ENCODE peak calls at places on chromosomes 12 and 14, in nine cellular contexts. X is psoas muscle; W is heart left ventricle; F is ovary; P is A549; S is effector memory CD4-positive, alpha-beta T cell; G is upper lobe of right lung; C is OCI-LY7; M is neural progenitor cell. K is an unnamed sample. For H3K4me1, the result is how much of the 10 kb centered on the place peaks cover.

GRCh38 chr14:63705561-63706070 is 22.2 kb downstream of the SGPP1 start:
- DNase-seq in X (no peak), W (no peak), F (no peak), P (no peak), S (no peak), G (no peak), C (peak), M (no peak), K (no peak)

GRCh38 chr12:66900616-66901015 is 221.7 kb upstream of the GRIP1 start:
- DNase-seq in X (no peak), W (no peak), F (no peak), P (no peak), S (no peak), G (no peak), C (no peak), M (no peak), K (no peak)

GRCh38 chr14:42057176-42057575 is 450.5 kb downstream of the LRFN5 start:
- DNase-seq in X (no peak), W (no peak), F (no peak), P (no peak), S (no peak), G (no peak), C (no peak), M (no peak), K (no peak)

GRCh38 chr14:56580317-56580711 is 716 bp downstream of the TMEM260 start:
- DNase-seq in X (no peak), W (no peak), F (no peak), P (no peak), S (no peak), G (no peak), C (no peak), M (no peak), K (no peak)

GRCh38 chr14:99803106-99803437 is 9.9 kb downstream of the EML1 start:
- DNase-seq in X (no peak), W (no peak), F (no peak), P (no peak), S (no peak), G (no peak), C (no peak), M (no peak), K (no peak)

GRCh38 chr14:79596531-79596930 is 614.8 kb downstream of the DIO2 start:
- DNase-seq in X (no peak), W (no peak), F (no peak), P (no peak), S (no peak), G (no peak), C (no peak), M (no peak), K (no peak)

GRCh38 chr14:95533391-95533821 is 1.4 kb upstream of the GLRX5 start:
- DNase-seq in X (no peak), W (no peak), F (peak), P (no peak), S (no peak), G (no peak), C (peak), M (peak), K (no peak)

GRCh38 chr12:104686196-104686595 is 229.4 kb downstream of the CHST11 start:
- DNase-seq in X (no peak), W (no peak), F (no peak), P (peak), S (no peak), G (no peak), C (no peak), M (no peak), K (no peak)

GRCh38 chr14:102052522-102052921 is 34.3 kb downstream of the HSP90AA1 start:
- DNase-seq in X (no peak), W (no peak), F (no peak), P (no peak), S (no peak), G (no peak), C (no peak), M (no peak), K (no peak)

GRCh38 chr12:64104376-64104775 is 117.7 kb downstream of the KICS2 start:
- DNase-seq in X (peak), W (no peak), F (peak), P (no peak), S (no peak), G (no peak), C (no peak), M (no peak), K (no peak)

GRCh38 chr12:26704684-26705475 is 128.1 kb downstream of the ITPR2 start:
- DNase-seq in X (no peak), W (no peak), F (no peak), P (no peak), S (no peak), G (no peak), C (no peak), M (no peak), K (no peak)

GRCh38 chr14:54784060-54784459 is 118.6 kb downstream of the GCH1 start:
- DNase-seq in X (peak), W (peak), F (no peak), P (no peak), S (no peak), G (no peak), C (no peak), M (no peak), K (no peak)

GRCh38 chr12:103751600-103751999 is 89.4 kb downstream of the NT5DC3 start:
- DNase-seq in X (no peak), W (no peak), F (no peak), P (no peak), S (no peak), G (no peak), C (no peak), M (no peak), K (no peak)

GRCh38 chr12:90909069-90909676 is 45.8 kb downstream of the CCER1 start:
- DNase-seq in X (no peak), W (no peak), F (no peak), P (peak), S (no peak), G (no peak), C (peak), M (peak), K (peak)

GRCh38 chr12:69354561-69355187 is 4.9 kb upstream of the YEATS4 start:
- DNase-seq in X (no peak), W (no peak), F (no peak), P (no peak), S (no peak), G (no peak), C (no peak), M (peak), K (no peak)

GRCh38 chr14:103028161-103028767 is 29.1 kb downstream of the CDC42BPB start:
- DNase-seq in X (no peak), W (no peak), F (no peak), P (no peak), S (no peak), G (no peak), C (no peak), M (no peak), K (no peak)

GRCh38 chr12:130713581-130713991 is 2.5 kb downstream of the RIMBP2 start:
- DNase-seq in X (no peak), W (no peak), F (peak), P (no peak), S (no peak), G (no peak), C (no peak), M (no peak), K (no peak)

GRCh38 chr12:6377667-6377994 is 2.3 kb upstream of the SCNN1A start:
- DNase-seq in X (no peak), W (no peak), F (no peak), P (no peak), S (no peak), G (peak), C (no peak), M (no peak), K (no peak)

GRCh38 chr12:25352078-25352918 is 101.6 kb upstream of the KRAS start:
- DNase-seq in X (no peak), W (no peak), F (no peak), P (no peak), S (no peak), G (no peak), C (no peak), M (no peak), K (no peak)

GRCh38 chr12:32896438-32897275 is at the start of gene PKP2:
- DNase-seq in X (peak), W (peak), F (peak), P (peak), S (no peak), G (peak), C (no peak), M (peak), K (no peak)

GRCh38 chr14:35821546-35822411 is 4.4 kb upstream of the BRMS1L start:
- DNase-seq in X (no peak), W (no peak), F (no peak), P (peak), S (no peak), G (no peak), C (peak), M (no peak), K (no peak)

GRCh38 chr12:62861586-62861985 is 73.4 kb downstream of the PPM1H start:
- DNase-seq in X (no peak), W (no peak), F (no peak), P (no peak), S (no peak), G (no peak), C (no peak), M (no peak), K (no peak)

GRCh38 chr12:56086096-56086495 is 6.1 kb downstream of the ERBB3 start:
- DNase-seq in X (no peak), W (no peak), F (no peak), P (no peak), S (no peak), G (no peak), C (no peak), M (no peak), K (no peak)

GRCh38 chr12:40248585-40249297 is 23.9 kb downstream of the LRRK2 start:
- DNase-seq in X (no peak), W (no peak), F (no peak), P (no peak), S (no peak), G (no peak), C (peak), M (no peak), K (no peak)

GRCh38 chr12:56087220-56087619 is 7.3 kb downstream of the ERBB3 start:
- DNase-seq in X (peak), W (peak), F (no peak), P (no peak), S (no peak), G (peak), C (no peak), M (no peak), K (peak)

GRCh38 chr12:66048218-66048842 is 82.2 kb downstream of the LLPH start:
- DNase-seq in X (no peak), W (no peak), F (no peak), P (no peak), S (no peak), G (no peak), C (no peak), M (no peak), K (no peak)

GRCh38 chr12:93573552-93574223 is 1.2 kb downstream of the SOCS2 start:
- DNase-seq in X (no peak), W (peak), F (no peak), P (no peak), S (no peak), G (no peak), C (no peak), M (peak), K (no peak)

GRCh38 chr12:53324113-53324778 is 2.8 kb upstream of the AAAS start:
- DNase-seq in X (no peak), W (peak), F (no peak), P (no peak), S (peak), G (peak), C (peak), M (peak), K (no peak)
- H3K4me3 ChIP-seq in X (peak), W (peak), F (peak), P (peak), S (peak), G (peak), C (peak), M (peak), K (peak)

DNA sequence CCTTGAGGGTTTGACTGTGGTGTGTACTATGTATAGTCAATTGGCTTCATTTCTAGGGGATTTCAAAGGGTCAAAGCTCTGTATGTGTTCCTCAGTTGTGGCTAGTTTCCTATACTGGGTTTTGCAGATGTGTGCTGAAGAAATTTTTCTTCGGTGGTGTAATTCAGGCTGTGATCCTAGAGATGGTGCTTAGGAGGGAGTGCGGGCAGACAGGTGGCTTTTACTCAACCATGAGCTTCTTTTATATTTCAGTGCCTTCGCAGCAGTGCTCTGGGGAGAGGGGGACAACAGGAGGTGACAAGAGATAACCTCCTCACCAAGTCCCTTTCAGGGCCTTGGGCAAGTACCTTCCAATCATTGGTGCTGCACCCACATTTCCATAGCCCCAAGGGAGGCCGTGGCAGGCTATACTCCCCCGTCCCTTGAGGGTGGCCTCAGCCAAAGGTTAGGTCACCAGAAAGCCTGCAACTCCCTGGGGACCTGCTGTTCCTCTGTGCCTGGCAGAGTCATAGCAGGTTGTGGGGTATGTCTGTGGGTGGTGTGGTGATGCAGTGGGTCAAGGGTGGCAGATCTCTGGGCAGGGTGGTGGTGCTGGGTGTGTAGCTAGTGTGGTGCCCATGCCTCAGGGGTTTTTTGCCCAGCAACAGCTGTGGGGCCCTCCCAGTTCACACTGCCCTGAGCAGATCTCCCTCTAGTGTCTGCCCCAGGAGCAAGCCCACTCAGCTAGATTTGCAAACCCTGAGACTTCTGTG is 37.0 kb upstream of the TMX1 start:
- DNase-seq in X (no peak), W (no peak), F (no peak), P (no peak), S (no peak), G (no peak), C (no peak), M (no peak), K (no peak)
- H3K4me1 ChIP-seq in X (under half), W (under half), F (under half), P (under half), S (under half), G (under half), C (under half), M (under half), K (under half)

GRCh38 chr14:104970231-104971068 is 7.7 kb downstream of the AHNAK2 start:
- DNase-seq in X (peak), W (no peak), F (no peak), P (peak), S (no peak), G (no peak), C (no peak), M (peak), K (peak)

GRCh38 chr14:104973215-104974145 is 4.7 kb downstream of the AHNAK2 start:
- DNase-seq in X (peak), W (no peak), F (peak), P (peak), S (no peak), G (peak), C (no peak), M (peak), K (peak)

GRCh38 chr14:104974146-104974541 is 4.0 kb downstream of the AHNAK2 start:
- DNase-seq in X (no peak), W (no peak), F (no peak), P (no peak), S (no peak), G (no peak), C (no peak), M (no peak), K (no peak)

GRCh38 chr14:104971447-104972240 is 6.5 kb downstream of the AHNAK2 start:
- DNase-seq in X (no peak), W (no peak), F (no peak), P (no peak), S (no peak), G (no peak), C (no peak), M (no peak), K (no peak)

GRCh38 chr14:104972301-104973211 is 5.6 kb downstream of the AHNAK2 start:
- DNase-seq in X (peak), W (no peak), F (peak), P (peak), S (no peak), G (peak), C (no peak), M (no peak), K (no peak)
- H3K27ac ChIP-seq in X (peak), W (peak), F (no peak), P (peak), S (no peak), G (peak), C (no peak), M (no peak), K (peak)

DNA sequence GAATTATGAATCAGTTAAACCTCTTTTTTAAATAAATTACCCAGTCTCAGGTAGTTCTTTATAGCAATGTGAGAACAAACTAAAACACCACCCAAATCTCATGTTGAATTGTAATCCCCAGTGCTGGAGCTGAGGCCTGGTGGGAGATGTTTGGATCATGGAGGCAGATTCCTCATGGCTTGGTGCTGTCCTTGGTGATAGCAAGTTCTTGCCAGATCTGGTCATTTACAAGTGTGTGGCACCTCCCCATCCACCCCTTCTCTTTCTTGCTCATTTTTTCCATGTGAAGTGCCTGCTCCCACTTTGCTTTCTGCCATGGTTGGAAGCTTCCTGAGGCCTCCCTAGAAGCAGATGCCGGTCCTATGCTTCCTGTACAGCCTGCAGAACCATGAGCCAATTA is 102.1 kb upstream of the ANO4 start:
- DNase-seq in X (no peak), W (no peak), F (no peak), P (no peak), S (no peak), G (no peak), C (no peak), M (no peak), K (no peak)
- H3K4me3 ChIP-seq in X (no peak), W (no peak), F (no peak), P (no peak), S (no peak), G (no peak), C (no peak), M (no peak), K (no peak)

GRCh38 chr12:123388948-123389559 is 5.1 kb downstream of the KMT5A start:
- DNase-seq in X (peak), W (no peak), F (peak), P (no peak), S (no peak), G (no peak), C (no peak), M (no peak), K (no peak)
- H3K4me1 ChIP-seq in X (under half), W (half or more), F (under half), P (under half), S (under half), G (under half), C (under half), M (under half), K (half or more)

GRCh38 chr14:68562911-68563255 is 230.0 kb downstream of the ZFP36L1 start:
- DNase-seq in X (no peak), W (no peak), F (no peak), P (no peak), S (no peak), G (no peak), C (no peak), M (no peak), K (no peak)
- H3K27ac ChIP-seq in X (peak), W (peak), F (peak), P (peak), S (no peak), G (peak), C (no peak), M (no peak), K (peak)

GRCh38 chr14:89165810-89166209 is 251.2 kb downstream of the FOXN3 start:
- DNase-seq in X (no peak), W (no peak), F (no peak), P (no peak), S (no peak), G (no peak), C (no peak), M (no peak), K (no peak)
- H3K4me3 ChIP-seq in X (peak), W (peak), F (no peak), P (no peak), S (no peak), G (peak), C (peak), M (no peak), K (no peak)

GRCh38 chr12:106594447-106594846 is 11.6 kb downstream of the RFX4 start:
- DNase-seq in X (no peak), W (no peak), F (no peak), P (no peak), S (no peak), G (no peak), C (no peak), M (peak), K (no peak)

GRCh38 chr12:106590601-106591000 is 7.8 kb downstream of the RFX4 start:
- DNase-seq in X (no peak), W (no peak), F (no peak), P (no peak), S (no peak), G (no peak), C (no peak), M (no peak), K (no peak)

GRCh38 chr12:106599302-106599701 is 16.5 kb downstream of the RFX4 start:
- DNase-seq in X (no peak), W (no peak), F (no peak), P (no peak), S (no peak), G (no peak), C (no peak), M (no peak), K (no peak)

GRCh38 chr12:106598003-106598402 is 15.2 kb downstream of the RFX4 start:
- DNase-seq in X (no peak), W (no peak), F (no peak), P (no peak), S (no peak), G (no peak), C (no peak), M (no peak), K (no peak)

DNA sequence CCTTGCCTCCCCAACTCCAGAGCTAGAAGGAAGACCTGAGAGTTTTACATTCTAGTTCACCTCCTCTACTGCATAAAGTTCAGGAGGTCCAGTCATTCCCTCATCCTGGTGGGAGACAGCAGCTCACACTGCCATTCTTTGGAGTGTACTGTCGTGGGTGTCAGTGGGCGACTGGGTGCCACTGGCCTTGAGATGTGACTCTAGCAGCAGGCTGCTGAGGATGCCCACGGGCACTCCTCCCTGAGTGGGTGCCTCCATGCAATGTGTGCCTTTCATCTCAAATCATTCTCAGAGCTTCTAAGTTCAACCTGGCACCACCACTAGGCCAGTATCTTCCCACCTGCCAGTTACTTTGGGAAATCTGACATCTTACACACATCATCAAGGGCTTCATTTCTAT is 12.5 kb downstream of the RFX4 start:
- DNase-seq in X (no peak), W (no peak), F (no peak), P (no peak), S (no peak), G (no peak), C (no peak), M (no peak), K (no peak)
- H3K4me1 ChIP-seq in X (under half), W (under half), F (under half), P (under half), S (under half), G (under half), C (under half), M (under half), K (under half)

GRCh38 chr12:3071710-3072109 is 5.5 kb upstream of the TSPAN9 start:
- DNase-seq in X (no peak), W (no peak), F (no peak), P (no peak), S (no peak), G (no peak), C (no peak), M (no peak), K (no peak)

GRCh38 chr12:3071107-3071506 is 6.1 kb upstream of the TSPAN9 start:
- DNase-seq in X (no peak), W (no peak), F (no peak), P (no peak), S (no peak), G (no peak), C (no peak), M (no peak), K (no peak)

GRCh38 chr12:3076730-3077571 is at the start of gene TSPAN9:
- DNase-seq in X (peak), W (peak), F (peak), P (peak), S (peak), G (peak), C (peak), M (peak), K (peak)

GRCh38 chr12:3075315-3075714 is 1.9 kb upstream of the TSPAN9 start:
- DNase-seq in X (no peak), W (no peak), F (no peak), P (no peak), S (no peak), G (no peak), C (no peak), M (no peak), K (no peak)

GRCh38 chr12:3073438-3074255 is 3.5 kb upstream of the TSPAN9 start:
- DNase-seq in X (peak), W (peak), F (peak), P (peak), S (peak), G (peak), C (peak), M (peak), K (peak)
- H3K27ac ChIP-seq in X (no peak), W (no peak), F (no peak), P (no peak), S (no peak), G (no peak), C (no peak), M (no peak), K (no peak)

K was measured in tibial nerve.